ENCODE peak calls at places on chromosomes 6 and 20, in six cellular contexts. U is stimulated activated CD4-positive, alpha-beta T cell treated with anti-CD3 and anti-CD28 coated beads, Interleukin-12 subunit alpha, Interleukin-12 subunit beta, amount 100 ng/mL, for 4 hours; F is activated gamma-delta T cell; G is cardiac septum; S is ovary; K is lower lobe of right lung. H is an unnamed sample.

GRCh38 chr6:145705561-145705960 is 29.8 kb downstream of the EPM2A start:
- DNase-seq in F (no peak), G (no peak), S (no peak), K (no peak), U (no peak), H (no peak)

GRCh38 chr6:166612471-166612881 is 14.6 kb downstream of the RPS6KA2 start:
- DNase-seq in F (no peak), U (no peak), G (no peak), S (peak), K (no peak), H (peak)

GRCh38 chr6:38676236-38676973 is 26.5 kb downstream of the GLO1 start:
- DNase-seq in F (no peak), K (no peak), U (no peak), G (no peak), S (no peak), H (no peak)

GRCh38 chr6:105897131-105897530 is 189.0 kb upstream of the PRDM1 start:
- DNase-seq in G (no peak), F (no peak), S (no peak), U (no peak), K (no peak), H (no peak)

GRCh38 chr6:87718662-87719433 is 16.8 kb upstream of the AKIRIN2 start:
- DNase-seq in U (no peak), K (no peak), S (no peak), F (no peak), G (no peak), H (no peak)

GRCh38 chr6:96834070-96834469 is 3.2 kb downstream of the GPR63 start:
- DNase-seq in F (no peak), S (no peak), U (no peak), K (no peak), G (no peak), H (no peak)

GRCh38 chr6:157442296-157442695 is 61.3 kb downstream of the ZDHHC14 start:
- DNase-seq in S (no peak), G (no peak), U (no peak), F (no peak), K (no peak), H (no peak)

GRCh38 chr6:108748063-108748462 is 100.2 kb upstream of the ARMC2 start:
- DNase-seq in G (no peak), U (no peak), S (no peak), K (no peak), F (no peak), H (no peak)

GRCh38 chr6:44161997-44162338 is 3.3 kb downstream of the CAPN11 start:
- DNase-seq in F (no peak), U (no peak), S (no peak), G (no peak), K (no peak), H (no peak)

GRCh38 chr6:125142614-125143013 is 11.0 kb upstream of the TPD52L1 start:
- DNase-seq in G (no peak), F (no peak), S (no peak), K (no peak), U (no peak), H (no peak)

GRCh38 chr6:146545608-146546007 is 2.0 kb downstream of the RAB32 start:
- DNase-seq in K (no peak), S (no peak), G (no peak), F (no peak), U (no peak), H (no peak)

GRCh38 chr6:146544783-146545182 is 1.1 kb downstream of the RAB32 start:
- DNase-seq in K (no peak), F (no peak), U (no peak), G (no peak), S (peak), H (no peak)

GRCh38 chr20:3783516-3784225 is 2.4 kb upstream of the SPEF1 start:
- DNase-seq in G (no peak), S (no peak), K (peak), F (no peak), U (no peak), H (peak)

GRCh38 chr6:21902766-21903165 is 309.2 kb downstream of the SOX4 start:
- DNase-seq in F (no peak), S (no peak), G (no peak), U (no peak), K (no peak), H (no peak)

GRCh38 chr6:1190361-1190760 is 121.5 kb upstream of the FOXQ1 start:
- DNase-seq in S (no peak), U (no peak), K (no peak), F (no peak), G (no peak), H (no peak)

GRCh38 chr6:164378330-164378729 is 931.1 kb downstream of the C6orf118 start:
- DNase-seq in S (no peak), G (no peak), K (no peak), F (no peak), U (no peak), H (no peak)

GRCh38 chr20:21118138-21118537 is 7.7 kb upstream of the KIZ start:
- DNase-seq in U (no peak), K (no peak), G (no peak), S (no peak), F (no peak), H (no peak)

GRCh38 chr6:96942676-96943075 is 18.1 kb downstream of the KLHL32 start:
- DNase-seq in U (no peak), G (no peak), K (no peak), F (no peak), S (no peak), H (no peak)

H was measured in heart right ventricle.